ENCODE peak calls at places on chromosome 22, in four cellular contexts. S is WTC11, J is K562, L is HepG2. C is an unnamed sample.

GRCh38 chr22:17083255-17083654 is 1.5 kb upstream of the IL17RA start:
- DNase-seq in S (no peak), J (no peak), L (no peak), C (no peak)

GRCh38 chr22:41781508-41781906 is 19.0 kb upstream of the CCDC134 start:
- DNase-seq in S (no peak), J (no peak), L (no peak), C (no peak)

GRCh38 chr22:24726848-24727217 is 47.7 kb downstream of the PIWIL3 start:
- DNase-seq in S (no peak), J (no peak), L (no peak), C (no peak)

GRCh38 chr22:44732017-44732561 is 20.3 kb upstream of the ARHGAP8 start:
- DNase-seq in S (no peak), J (no peak), L (no peak), C (no peak)

GRCh38 chr22:48431536-48432315 is 1395.9 kb downstream of the BRD1 start:
- DNase-seq in S (no peak), J (peak), L (no peak), C (no peak)

GRCh38 chr22:19086944-19087343 is 35.3 kb downstream of the DGCR2 start:
- DNase-seq in S (no peak), J (no peak), L (no peak), C (no peak)

GRCh38 chr22:22578702-22579424 is 19.8 kb upstream of the PRAME start:
- DNase-seq in S (no peak), J (peak), L (no peak), C (no peak)

GRCh38 chr22:46109474-46110003 is 40.8 kb upstream of the PPARA start:
- DNase-seq in S (no peak), J (no peak), L (no peak), C (no peak)

GRCh38 chr22:35601743-35602633 is 15.1 kb downstream of the MB start:
- DNase-seq in S (no peak), J (no peak), L (no peak), C (no peak)

GRCh38 chr22:32644252-32645100 is 157.0 kb upstream of the TIMP3 start:
- DNase-seq in S (no peak), J (no peak), L (peak), C (no peak)

GRCh38 chr22:42990131-42990838 is 24.7 kb downstream of the PACSIN2 start:
- DNase-seq in S (no peak), J (no peak), L (peak), C (no peak)

GRCh38 chr22:31646186-31647019 is 15.6 kb downstream of the PISD start:
- DNase-seq in S (no peak), J (no peak), L (peak), C (peak)

GRCh38 chr22:19060356-19061009 is 61.7 kb downstream of the DGCR2 start:
- DNase-seq in S (no peak), J (no peak), L (no peak), C (no peak)

GRCh38 chr22:45284705-45285305 is at the start of gene UPK3A:
- DNase-seq in S (peak), J (peak), L (no peak), C (no peak)

GRCh38 chr22:47547239-47547661 is 784.8 kb downstream of the TBC1D22A start:
- DNase-seq in S (no peak), J (no peak), L (no peak), C (no peak)

GRCh38 chr22:37196539-37197450 is 8.7 kb upstream of the C1QTNF6 start:
- DNase-seq in S (no peak), J (no peak), L (peak), C (no peak)
- TF ChIP-seq ELF4 in S (no peak), J (no peak), L (no peak), C (no peak)

DNA sequence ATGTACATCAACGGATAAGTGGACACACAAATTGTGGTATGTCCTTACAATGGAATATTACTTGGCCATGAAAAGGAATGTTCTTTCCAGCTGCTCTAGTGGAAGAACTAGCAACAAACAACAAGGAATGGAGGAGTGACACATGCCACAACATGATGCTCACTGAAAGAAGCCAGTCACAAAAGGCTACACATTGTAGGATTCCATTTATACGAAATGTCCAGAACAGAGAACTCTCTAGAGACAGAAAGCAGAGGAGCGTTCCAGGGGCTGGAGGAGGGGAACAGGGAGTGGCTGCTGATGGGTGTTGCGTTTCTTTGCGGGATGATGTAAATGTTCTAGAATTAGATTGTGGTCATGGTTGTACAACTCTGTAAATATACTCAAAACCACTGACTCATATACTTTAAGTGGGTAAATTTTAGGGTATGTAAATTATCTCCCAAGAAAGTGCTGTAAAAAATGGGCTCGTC is 32.4 kb upstream of the PDGFB start:
- DNase-seq in S (no peak), J (no peak), L (no peak), C (no peak)
- TF ChIP-seq ELF4 in S (no peak), J (no peak), L (no peak), C (no peak)

GRCh38 chr22:49608228-49608627 is 219.4 kb downstream of the BRD1 start:
- DNase-seq in S (no peak), J (no peak), L (no peak), C (no peak)
- TF ChIP-seq ELF4 in S (no peak), J (no peak), L (no peak), C (no peak)

GRCh38 chr22:27450448-27450847 is 351.1 kb downstream of the MN1 start:
- DNase-seq in S (no peak), J (no peak), L (no peak), C (no peak)
- TF ChIP-seq ELF4 in S (no peak), J (no peak), L (no peak), C (no peak)

C was measured in HEK293T.